ENCODE peak calls at places on chromosome 11, in seven cellular contexts. K, J, G, W, M, Y and S are unnamed samples.

GRCh38 chr11:76410771-76411423 is 29.8 kb downstream of the GVQW3 start:
- DNase-seq in J (peak), M (no peak), G (no peak), Y (no peak), W (no peak), K (no peak), S (no peak)

GRCh38 chr11:12625438-12626071 is 48.7 kb upstream of the TEAD1 start:
- DNase-seq in K (no peak), J (peak), Y (peak), W (peak), G (no peak), M (no peak), S (peak)

GRCh38 chr11:6405837-6406236 is 13.1 kb downstream of the APBB1 start:
- DNase-seq in Y (no peak), K (no peak), G (no peak), J (no peak), M (no peak), W (no peak), S (no peak)

GRCh38 chr11:10450451-10451398 is 4.3 kb upstream of the AMPD3 start:
- DNase-seq in J (no peak), W (peak), M (peak), Y (peak), K (no peak), G (peak), S (peak)

GRCh38 chr11:40099391-40100169 is 1359.9 kb downstream of the LRRC4C start:
- DNase-seq in Y (no peak), M (no peak), J (peak), G (no peak), W (no peak), K (no peak), S (no peak)

GRCh38 chr11:8717876-8718753 is 35.5 kb downstream of the RPL27A start:
- DNase-seq in K (no peak), G (no peak), W (peak), Y (peak), J (no peak), M (no peak), S (peak)

GRCh38 chr11:2090172-2091111 is 48.7 kb downstream of the IGF2 start:
- DNase-seq in Y (no peak), M (no peak), J (no peak), G (no peak), W (no peak), K (no peak), S (peak)

GRCh38 chr11:134666273-134667174 is 254.5 kb upstream of the B3GAT1 start:
- DNase-seq in K (no peak), Y (no peak), M (no peak), G (no peak), J (no peak), W (no peak), S (peak)

GRCh38 chr11:114318361-114318760 is 22.2 kb downstream of the NNMT start:
- DNase-seq in J (no peak), Y (no peak), W (no peak), G (no peak), M (peak), K (no peak), S (no peak)

GRCh38 chr11:59556115-59556882 is 45.0 kb downstream of the OR4D9 start:
- DNase-seq in G (peak), W (peak), Y (peak), J (peak), K (no peak), M (peak), S (peak)

GRCh38 chr11:34316347-34317037 is 41.3 kb downstream of the ABTB2 start:
- DNase-seq in M (no peak), J (no peak), G (no peak), W (no peak), Y (peak), K (no peak), S (peak)

GRCh38 chr11:68010058-68011041 is at the start of gene ALDH3B1:
- DNase-seq in J (peak), W (peak), Y (peak), M (peak), G (peak), K (no peak), S (peak)

GRCh38 chr11:74680703-74681531 is 50.3 kb downstream of the CHRDL2 start:
- DNase-seq in J (no peak), Y (no peak), K (no peak), W (no peak), G (no peak), M (no peak), S (peak)

GRCh38 chr11:107834995-107835394 is 23.6 kb downstream of the SLC35F2 start:
- DNase-seq in Y (no peak), K (no peak), W (no peak), G (no peak), J (no peak), M (no peak), S (no peak)

GRCh38 chr11:111719379-111719778 is 46.8 kb downstream of the PPP2R1B start:
- DNase-seq in G (no peak), J (no peak), K (no peak), M (no peak), Y (peak), W (peak), S (no peak)

GRCh38 chr11:27616711-27617110 is 83.5 kb downstream of the BDNF start:
- DNase-seq in Y (no peak), K (no peak), W (no peak), M (no peak), G (no peak), J (no peak), S (no peak)

GRCh38 chr11:65615950-65616574 is 486 bp downstream of the PCNX3 start:
- DNase-seq in G (no peak), J (peak), W (peak), M (peak), Y (peak), K (no peak), S (peak)

GRCh38 chr11:27408231-27408630 is 45.2 kb upstream of the CCDC34 start:
- DNase-seq in J (no peak), M (no peak), G (no peak), Y (no peak), K (no peak), W (no peak), S (no peak)

GRCh38 chr11:78669249-78669648 is 94.6 kb upstream of the NARS2 start:
- DNase-seq in J (no peak), K (no peak), M (no peak), Y (no peak), W (no peak), G (no peak), S (no peak)

GRCh38 chr11:69812927-69813326 is 6.3 kb downstream of the FGF3 start:
- DNase-seq in W (no peak), Y (no peak), M (no peak), G (no peak), J (no peak), K (no peak), S (peak)

GRCh38 chr11:57072640-57073039 is 83.9 kb downstream of the OR5AK2 start:
- DNase-seq in Y (peak), W (peak), K (peak), J (no peak), M (no peak), G (peak), S (peak)

GRCh38 chr11:86292912-86293606 is 9.0 kb upstream of the HIKESHI start:
- DNase-seq in M (no peak), Y (no peak), G (no peak), K (no peak), J (no peak), W (no peak), S (no peak)

GRCh38 chr11:57529012-57529411 is 1.5 kb downstream of the TIMM10 start:
- DNase-seq in K (no peak), G (no peak), J (no peak), Y (peak), M (no peak), W (no peak), S (no peak)

GRCh38 chr11:109298865-109299264 is 123.1 kb upstream of the C11orf87 start:
- DNase-seq in K (no peak), J (no peak), W (no peak), M (no peak), Y (no peak), G (no peak), S (no peak)

GRCh38 chr11:17528906-17529813 is 15.1 kb downstream of the USH1C start:
- DNase-seq in M (no peak), K (no peak), W (no peak), G (no peak), J (no peak), Y (no peak), S (peak)

GRCh38 chr11:44407211-44407996 is 97.5 kb upstream of the ALX4 start:
- DNase-seq in M (no peak), G (no peak), K (no peak), Y (no peak), W (no peak), J (no peak), S (no peak)

GRCh38 chr11:1654388-1655167 is 25.0 kb downstream of the KRTAP5-5 start:
- DNase-seq in K (no peak), G (no peak), J (peak), Y (no peak), W (no peak), M (no peak), S (peak)

GRCh38 chr11:33417121-33417520 is 159.9 kb downstream of the HIPK3 start:
- DNase-seq in Y (no peak), G (no peak), M (no peak), J (no peak), K (no peak), W (no peak), S (no peak)

GRCh38 chr11:83938148-83938547 is 652.0 kb upstream of the CCDC90B start:
- DNase-seq in W (no peak), Y (no peak), M (no peak), K (no peak), J (no peak), G (no peak), S (no peak)

GRCh38 chr11:8192016-8192895 is 23.4 kb upstream of the RIC3 start:
- DNase-seq in W (peak), G (peak), J (peak), Y (peak), K (peak), M (peak), S (peak)

GRCh38 chr11:14270690-14271542 is 88.1 kb downstream of the RRAS2 start:
- DNase-seq in Y (no peak), J (peak), K (no peak), G (no peak), W (no peak), M (no peak), S (no peak)

GRCh38 chr11:115042002-115042401 is 363.7 kb downstream of the NXPE2 start:
- DNase-seq in K (no peak), M (no peak), G (no peak), W (no peak), J (no peak), Y (no peak), S (no peak)

GRCh38 chr11:73141309-73142127 is 600 bp downstream of the FCHSD2 start:
- DNase-seq in G (peak), M (peak), K (no peak), Y (peak), J (peak), W (peak), S (peak)

GRCh38 chr11:134761926-134762247 is 349.8 kb upstream of the B3GAT1 start:
- DNase-seq in J (no peak), M (no peak), G (no peak), Y (no peak), K (no peak), W (no peak), S (no peak)

GRCh38 chr11:131583823-131584222 is 213.4 kb downstream of the NTM start:
- DNase-seq in G (no peak), J (no peak), K (no peak), M (no peak), W (no peak), Y (no peak), S (no peak)

GRCh38 chr11:35419713-35420333 is 465 bp upstream of the SLC1A2 start:
- DNase-seq in W (no peak), J (no peak), G (no peak), Y (no peak), M (peak), K (no peak), S (peak)

DNA sequence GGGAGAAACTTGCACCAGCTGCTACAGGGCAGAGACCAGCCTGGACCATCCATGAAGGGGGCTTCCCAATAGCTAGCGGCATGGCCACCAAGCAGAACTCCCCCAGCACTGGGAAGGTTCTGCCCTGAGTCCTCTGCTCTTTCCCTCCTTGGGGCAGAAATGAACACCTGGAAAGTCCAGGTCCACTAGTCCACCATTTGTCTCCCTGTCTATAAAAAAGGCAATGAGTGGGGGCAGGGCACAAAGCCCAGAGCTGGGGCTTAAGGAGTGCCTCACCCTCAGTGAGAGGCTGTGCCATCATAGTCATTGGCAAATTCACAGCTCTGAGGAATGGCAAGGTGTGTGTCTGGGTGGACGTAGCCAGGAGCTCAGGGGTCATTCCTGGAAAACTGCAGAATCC is 420.3 kb downstream of the SOX6 start:
- DNase-seq in Y (no peak), J (no peak), K (no peak), W (no peak), G (no peak), M (no peak), S (no peak)
- H2AFZ ChIP-seq in Y (no peak), J (no peak), K (no peak), W (no peak), G (no peak), M (no peak), S (no peak)

DNA sequence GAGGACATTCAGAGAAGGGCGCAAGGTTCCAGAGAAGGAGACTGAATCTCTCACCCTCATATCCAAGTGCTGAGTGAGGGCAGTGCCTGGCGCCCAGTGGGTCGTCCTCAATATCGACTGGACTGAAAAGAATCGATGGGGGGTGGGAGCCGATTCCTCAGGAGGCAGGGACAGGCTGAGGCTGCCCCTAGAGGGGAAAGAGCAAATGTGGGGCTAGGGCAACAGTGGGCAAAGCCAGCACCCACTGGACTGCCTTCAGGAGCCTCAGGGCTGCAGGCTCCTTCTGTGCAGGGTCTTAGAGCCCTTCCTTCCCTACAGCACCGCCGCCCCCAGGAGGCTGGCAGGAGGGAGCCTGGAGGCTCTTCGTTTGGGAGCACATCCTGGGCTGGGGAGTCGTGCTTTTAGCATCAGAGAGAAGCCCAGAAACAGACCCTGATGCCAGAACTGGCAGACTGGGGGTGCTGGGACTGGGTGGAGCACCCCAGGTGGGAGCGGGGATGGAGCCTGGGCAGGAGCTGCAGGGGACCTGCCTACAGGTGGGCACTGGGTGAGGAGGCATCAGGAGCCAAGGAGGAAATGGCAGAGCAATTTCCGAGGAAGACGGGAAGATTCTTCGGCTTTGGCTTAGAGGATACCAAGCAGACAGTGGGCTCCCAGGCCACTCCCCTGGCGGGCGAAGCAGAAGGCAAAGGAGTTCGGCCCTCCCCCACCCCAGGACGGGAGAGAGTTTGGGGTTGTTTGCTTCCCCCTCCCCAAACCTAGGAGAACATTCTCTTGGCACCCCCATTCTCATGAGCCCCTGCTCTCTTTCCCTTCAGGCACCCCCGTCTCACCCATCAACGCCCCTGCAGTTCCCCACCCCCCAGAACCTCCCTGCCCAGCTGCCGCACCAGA is 1.2 kb downstream of the SYT7 start:
- DNase-seq in G (no peak), J (no peak), M (peak), W (no peak), K (no peak), Y (no peak), S (no peak)
- H3K4me3 ChIP-seq in G (peak), J (no peak), M (peak), W (no peak), K (peak), Y (peak), S (peak)

DNA sequence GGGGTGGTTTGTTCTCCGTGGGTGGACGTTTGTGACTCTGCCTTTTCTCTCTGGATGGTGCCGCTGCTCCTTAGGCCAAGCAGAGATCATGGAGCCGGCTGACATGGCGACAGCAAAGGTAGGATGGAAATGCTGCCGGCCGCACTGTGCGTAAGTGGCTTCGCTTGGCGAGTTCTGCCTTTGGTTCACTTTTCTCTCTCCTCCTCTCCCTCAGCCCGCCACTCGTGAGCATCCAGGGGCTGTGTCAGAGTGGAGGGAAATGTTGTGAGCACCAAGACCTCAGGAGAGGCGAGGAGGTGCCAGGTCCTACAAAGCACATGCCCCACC is 80.5 kb downstream of the GRAMD1B start:
- DNase-seq in J (no peak), Y (no peak), G (no peak), K (no peak), M (no peak), W (no peak), S (no peak)
- H2AFZ ChIP-seq in J (no peak), Y (no peak), G (no peak), K (no peak), M (no peak), W (no peak), S (peak)

DNA sequence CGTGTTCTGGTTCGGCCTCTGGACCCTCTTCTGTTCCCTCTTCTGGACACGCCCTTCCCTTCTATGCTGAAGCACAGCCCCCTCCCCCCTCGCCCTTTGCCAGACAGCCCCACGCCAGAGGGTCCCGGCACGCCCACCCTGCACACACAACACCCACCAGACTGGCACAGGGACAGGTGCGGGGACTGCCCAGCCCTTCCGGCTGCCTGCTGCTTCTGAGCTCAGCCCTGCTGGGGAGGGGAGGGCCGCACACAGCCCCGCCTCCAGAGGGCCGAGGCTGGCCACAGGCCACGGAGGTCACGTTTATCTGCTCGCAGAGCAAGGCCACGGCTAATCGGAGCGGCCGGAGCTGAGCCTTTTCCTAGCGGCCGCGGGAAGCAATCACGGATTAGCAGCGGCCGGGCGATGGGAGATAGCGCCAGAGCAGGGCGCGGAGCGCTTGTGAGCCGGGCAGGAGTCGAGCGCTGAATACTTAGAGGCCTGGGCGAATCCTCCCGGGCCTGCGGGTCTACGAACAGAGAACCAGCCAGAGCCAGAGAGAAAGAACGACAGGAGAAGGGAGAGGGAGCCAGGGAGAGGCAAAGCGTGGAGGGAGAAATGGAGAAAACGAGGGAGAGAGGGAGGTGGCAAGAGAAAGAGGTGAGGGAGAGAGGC is 21.5 kb downstream of the OTUB1 start:
- DNase-seq in M (peak), W (peak), K (no peak), J (peak), Y (no peak), G (peak), S (peak)
- H3K4me3 ChIP-seq in M (peak), W (peak), K (peak), J (no peak), Y (no peak), G (peak), S (peak)

DNA sequence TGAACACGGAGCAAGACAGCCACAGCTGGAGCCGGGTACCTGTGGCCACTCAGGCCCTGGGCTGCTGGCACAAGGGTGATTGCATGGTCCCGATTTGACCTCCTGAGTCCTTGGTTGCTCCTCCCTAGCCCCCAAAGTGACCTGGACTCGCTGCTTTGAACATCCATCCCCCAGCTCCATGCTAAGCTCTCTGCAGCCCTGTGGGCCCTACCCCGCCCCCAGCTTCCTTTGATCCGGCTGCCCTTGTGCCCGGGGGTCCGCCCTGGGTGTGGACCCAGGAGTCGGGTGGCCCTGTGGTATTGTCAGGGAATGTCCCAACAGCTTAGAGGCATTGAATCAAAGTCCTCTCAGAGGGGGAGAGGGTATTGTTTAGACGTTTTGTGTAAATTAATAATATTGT is 20.5 kb downstream of the GRIK4 start:
- DNase-seq in W (no peak), K (no peak), Y (no peak), M (no peak), J (no peak), G (no peak), S (peak)
- H2AFZ ChIP-seq in W (no peak), K (no peak), Y (no peak), M (no peak), J (no peak), G (no peak), S (peak)